ENCODE peak calls at places on chromosomes 12 and 14, in four cellular contexts. Q is NCI-H1092, V is C1 segment of cervical spinal cord, Z is EH. E is an unnamed sample.
A peak's percentile ranks its signal among the peaks of the same experiment; 100 is the strongest.

GRCh38 chr14:81427348-81428058 is 27.4 kb upstream of the STON2 start:
- DNase-seq in Q (no peak), Z (no peak), V (no peak), E (no peak)

GRCh38 chr12:30874455-30875313 is 51.9 kb upstream of the TSPAN11 start:
- DNase-seq in Z (no peak), Q (peak; percentile 53), V (no peak), E (no peak)

GRCh38 chr12:3010214-3010930 is 51.2 kb downstream of the TEAD4 start:
- DNase-seq in Q (no peak), Z (no peak), V (no peak), E (no peak)

GRCh38 chr12:97299867-97300266 is 162.7 kb upstream of the RMST start:
- DNase-seq in Z (no peak), V (no peak), Q (no peak), E (no peak)

GRCh38 chr14:58690801-58691516 is 53.2 kb downstream of the DACT1 start:
- DNase-seq in Q (peak; percentile 53), Z (no peak), V (no peak), E (no peak)

GRCh38 chr12:53334822-53335221 is 1.3 kb downstream of the SP7 start:
- DNase-seq in Z (no peak), Q (no peak), V (no peak), E (no peak)

GRCh38 chr14:91228112-91229004 is 16.1 kb downstream of the GPR68 start:
- DNase-seq in V (no peak), Z (peak; percentile 66), Q (no peak), E (no peak)

GRCh38 chr14:60705100-60705499 is 19.1 kb downstream of the SIX4 start:
- DNase-seq in Z (no peak), V (no peak), Q (no peak), E (no peak)

GRCh38 chr12:94640134-94640928 is 10.0 kb downstream of the TMCC3 start:
- DNase-seq in Z (no peak), V (no peak), Q (no peak), E (no peak)

GRCh38 chr14:75910048-75910447 is 71.7 kb downstream of the TGFB3 start:
- DNase-seq in V (no peak), Q (no peak), Z (no peak), E (no peak)

GRCh38 chr14:103680491-103681231 is 34.6 kb downstream of the XRCC3 start:
- DNase-seq in Z (no peak), V (no peak), Q (no peak), E (no peak)

GRCh38 chr12:69821441-69822204 is 3.4 kb upstream of the MYRFL start:
- DNase-seq in V (no peak), Z (peak; percentile 39), Q (peak; percentile 25), E (no peak)

GRCh38 chr14:96086032-96086431 is 46.9 kb downstream of the C14orf132 start:
- DNase-seq in Z (peak; percentile 89), V (no peak), Q (no peak), E (peak; percentile 38)

GRCh38 chr14:69815556-69815955 is 18.5 kb upstream of the SLC10A1 start:
- DNase-seq in Z (no peak), V (no peak), Q (no peak), E (no peak)

GRCh38 chr12:26229910-26230309 is 34.5 kb downstream of the SSPN start:
- DNase-seq in V (no peak), Q (no peak), Z (no peak), E (no peak)

GRCh38 chr14:105878125-105878524 is 351.7 kb downstream of the TMEM121 start:
- DNase-seq in Q (no peak), V (no peak), Z (no peak), E (no peak)

GRCh38 chr12:108711486-108712163 is 19.7 kb downstream of the CORO1C start:
- DNase-seq in Q (no peak), V (no peak), Z (no peak), E (no peak)

E was measured in occipital lobe.